ENCODE peak calls at places on chromosomes 3 and 15, in eight cellular contexts. J is astrocyte of the cerebellum; T is GM23338; U is HS-5; N is activated naive CD8-positive, alpha-beta T cell treated with anti-CD3 and anti-CD28 coated beads for 36 hours; H is Right ventricle myocardium superior; S is GM03348; O is CD8-positive, alpha-beta memory T cell. V is an unnamed sample.

GRCh38 chr15:38603271-38603670 is 38.7 kb upstream of the RASGRP1 start:
- DNase-seq in U (no peak), T (peak), J (no peak), S (no peak), N (no peak), O (no peak), H (no peak), V (no peak)

GRCh38 chr3:61704807-61705206 is 143.4 kb downstream of the PTPRG start:
- DNase-seq in T (no peak), N (no peak), H (no peak), S (no peak), J (no peak), U (no peak), O (no peak), V (no peak)

GRCh38 chr3:163071684-163072083 is 1575.1 kb downstream of the OTOL1 start:
- DNase-seq in N (no peak), O (no peak), J (no peak), H (no peak), U (peak), S (peak), T (no peak), V (no peak)

GRCh38 chr15:29091666-29092065 is 178.0 kb downstream of the NSMCE3 start:
- DNase-seq in U (no peak), J (no peak), O (no peak), T (no peak), S (no peak), N (no peak), H (no peak), V (no peak)

GRCh38 chr15:101501703-101502373 is 12.3 kb upstream of the PCSK6 start:
- DNase-seq in O (peak), U (no peak), T (peak), H (peak), N (peak), S (peak), J (no peak), V (peak)

GRCh38 chr3:136078421-136079364 is 113.2 kb downstream of the PPP2R3A start:
- DNase-seq in U (no peak), O (peak), N (no peak), H (no peak), J (peak), T (peak), S (peak), V (peak)

GRCh38 chr15:39756806-39757522 is 25.7 kb downstream of the FSIP1 start:
- DNase-seq in N (no peak), S (peak), H (no peak), U (peak), T (peak), J (peak), O (peak), V (no peak)

GRCh38 chr3:169619793-169620192 is 43.7 kb downstream of the MECOM start:
- DNase-seq in J (no peak), H (no peak), S (no peak), U (no peak), O (no peak), N (no peak), T (peak), V (no peak)

GRCh38 chr3:55162031-55162784 is 234.3 kb upstream of the LRTM1 start:
- DNase-seq in T (no peak), S (peak), O (no peak), N (no peak), J (peak), H (no peak), U (no peak), V (no peak)

GRCh38 chr3:156416846-156417581 is 137.9 kb downstream of the SSR3 start:
- DNase-seq in S (no peak), T (no peak), J (no peak), O (no peak), H (no peak), N (no peak), U (no peak), V (no peak)